ENCODE peak calls at places on chromosomes 16 and 17, in five cellular contexts. E is endothelial cell of umbilical vein, N is mammary epithelial cell, H is neural progenitor cell, T is mesendoderm. J is an unnamed sample.

GRCh38 chr16:70804729-70805169 is 3.8 kb upstream of the VAC14 start:
- DNase-seq in H (no peak), N (no peak), E (no peak), T (no peak), J (no peak)

GRCh38 chr17:75844530-75845057 is 390 bp upstream of the UNC13D start:
- DNase-seq in E (no peak), T (peak), H (no peak), N (peak), J (peak)

GRCh38 chr17:64984776-64985521 is 65.7 kb upstream of the LRRC37A3 start:
- DNase-seq in H (no peak), E (peak), N (peak), T (no peak), J (no peak)

GRCh38 chr17:77323413-77324171 is 182.8 kb downstream of the SEC14L1 start:
- DNase-seq in T (no peak), E (no peak), H (no peak), N (no peak), J (peak)

GRCh38 chr16:89101303-89102034 is 7.8 kb downstream of the ACSF3 start:
- DNase-seq in N (no peak), E (no peak), H (no peak), T (no peak), J (no peak)

GRCh38 chr16:89094252-89094901 is 725 bp downstream of the ACSF3 start:
- DNase-seq in T (peak), H (peak), N (peak), E (peak), J (peak)

GRCh38 chr16:88651276-88651988 is 579 bp upstream of the CYBA start:
- DNase-seq in N (no peak), E (no peak), H (peak), T (peak), J (peak)

GRCh38 chr17:68580236-68580903 is 20.8 kb downstream of the FAM20A start:
- DNase-seq in H (no peak), E (no peak), N (no peak), T (no peak), J (no peak)

GRCh38 chr17:1711804-1712203 is 1.6 kb upstream of the TLCD2 start:
- DNase-seq in T (no peak), H (no peak), N (no peak), E (no peak), J (no peak)

GRCh38 chr16:15897834-15898254 is 9.4 kb upstream of the CEP20 start:
- DNase-seq in N (peak), E (no peak), T (no peak), H (no peak), J (no peak)

GRCh38 chr17:1422907-1423306 is 22.9 kb upstream of the YWHAE start:
- DNase-seq in H (no peak), T (peak), E (peak), N (peak), J (no peak)

GRCh38 chr17:70137451-70138230 is 31.7 kb upstream of the KCNJ2 start:
- DNase-seq in E (peak), T (peak), N (peak), H (no peak), J (peak)

GRCh38 chr17:42067371-42068180 is 17.2 kb upstream of the C17orf113 start:
- DNase-seq in N (no peak), E (peak), T (peak), H (peak), J (peak)

GRCh38 chr17:3834811-3835210 is 11.2 kb downstream of the NCBP3 start:
- DNase-seq in T (no peak), H (no peak), N (no peak), E (no peak), J (no peak)

GRCh38 chr17:59381716-59382570 is 50.5 kb downstream of the YPEL2 start:
- DNase-seq in E (peak), N (no peak), T (no peak), H (no peak), J (peak)

GRCh38 chr17:909642-910323 is 69.8 kb downstream of the NXN start:
- DNase-seq in T (no peak), E (no peak), H (no peak), N (no peak), J (no peak)

GRCh38 chr17:74514632-74515035 is 16.6 kb downstream of the CD300LB start:
- DNase-seq in N (no peak), E (no peak), T (no peak), H (no peak), J (no peak)

GRCh38 chr16:9050102-9050830 is 41.2 kb upstream of the HAPSTR1 start:
- DNase-seq in E (no peak), T (peak), N (no peak), H (peak), J (no peak)

GRCh38 chr16:81378049-81378448 is 63.3 kb downstream of the GAN start:
- DNase-seq in H (no peak), E (no peak), T (no peak), N (no peak), J (no peak)

GRCh38 chr17:12990041-12990808 is 27.6 kb downstream of the ELAC2 start:
- DNase-seq in N (no peak), T (peak), H (no peak), E (no peak), J (no peak)

GRCh38 chr16:2496223-2497115 is 17.3 kb upstream of the ATP6V0C start:
- DNase-seq in N (no peak), E (no peak), T (no peak), H (no peak), J (no peak)
- H3K4me3 ChIP-seq in N (no peak), E (no peak), T (no peak), H (no peak), J (no peak)

DNA sequence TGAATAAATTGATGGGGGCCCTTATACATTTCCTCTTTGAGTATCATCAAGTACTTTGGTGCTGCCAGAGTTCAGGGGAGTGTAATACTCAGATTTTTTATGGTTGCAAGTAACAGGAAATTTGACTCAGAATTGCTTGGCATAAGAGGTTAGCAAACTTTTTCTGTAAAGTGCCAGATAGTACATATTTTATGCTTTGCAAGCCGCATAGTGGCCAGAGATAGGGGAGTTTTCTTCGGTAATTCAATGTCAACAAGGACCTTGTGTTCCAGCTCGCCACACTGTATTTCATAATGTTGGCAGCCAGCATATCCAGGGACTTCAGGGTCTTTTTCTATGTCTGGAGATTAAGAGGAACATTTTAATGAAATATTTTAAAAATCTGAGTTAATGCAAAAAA is 51.0 kb upstream of the MARCHF10 start:
- DNase-seq in H (no peak), N (no peak), E (peak), T (no peak), J (no peak)
- H3K9ac ChIP-seq in H (no peak), N (no peak), E (no peak), T (no peak), J (no peak)

GRCh38 chr17:44083250-44083849 is 12.8 kb downstream of the G6PC3 start:
- DNase-seq in H (no peak), T (peak), E (peak), N (peak), J (no peak)

GRCh38 chr17:44082206-44082605 is 11.7 kb downstream of the G6PC3 start:
- DNase-seq in N (no peak), T (no peak), E (no peak), H (no peak), J (no peak)

GRCh38 chr17:44084131-44084538 is 13.6 kb downstream of the G6PC3 start:
- DNase-seq in E (no peak), H (peak), T (peak), N (no peak), J (peak)

GRCh38 chr17:44079877-44080821 is 9.6 kb downstream of the G6PC3 start:
- DNase-seq in H (no peak), T (no peak), E (no peak), N (no peak), J (no peak)

DNA sequence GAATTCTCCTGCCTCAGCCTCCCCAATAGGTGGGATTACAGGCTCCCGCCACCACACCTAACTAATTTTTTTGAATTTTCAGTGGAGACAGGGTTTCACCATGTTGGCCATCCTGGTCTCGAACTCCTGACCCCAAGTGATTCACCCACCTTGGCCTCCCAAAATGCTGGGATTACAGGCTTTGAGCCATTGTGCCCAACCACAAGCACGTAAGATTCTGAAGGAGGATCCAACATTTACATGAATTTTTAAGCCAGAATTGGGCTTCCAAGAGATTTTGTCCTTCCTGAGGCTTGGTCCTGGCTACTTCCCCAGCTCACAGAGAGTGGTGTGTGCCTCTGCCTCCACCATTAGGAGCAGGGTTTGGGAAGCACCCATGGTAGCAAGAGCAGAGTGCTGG is 11.1 kb downstream of the G6PC3 start:
- DNase-seq in H (no peak), E (no peak), T (no peak), N (no peak), J (no peak)
- H3K4me3 ChIP-seq in H (no peak), E (no peak), T (no peak), N (no peak), J (no peak)

GRCh38 chr17:61571624-61572023 is 19.4 kb downstream of the NACA2 start:
- DNase-seq in T (no peak), H (no peak), E (no peak), N (no peak), J (no peak)

GRCh38 chr17:61575983-61576382 is 15.0 kb downstream of the NACA2 start:
- DNase-seq in N (no peak), T (no peak), E (no peak), H (no peak), J (no peak)

GRCh38 chr17:61578645-61579044 is 12.4 kb downstream of the NACA2 start:
- DNase-seq in T (no peak), H (no peak), E (no peak), N (no peak), J (no peak)

GRCh38 chr17:61574542-61575351 is 16.3 kb downstream of the NACA2 start:
- DNase-seq in E (peak), T (peak), N (peak), H (peak), J (peak)

DNA sequence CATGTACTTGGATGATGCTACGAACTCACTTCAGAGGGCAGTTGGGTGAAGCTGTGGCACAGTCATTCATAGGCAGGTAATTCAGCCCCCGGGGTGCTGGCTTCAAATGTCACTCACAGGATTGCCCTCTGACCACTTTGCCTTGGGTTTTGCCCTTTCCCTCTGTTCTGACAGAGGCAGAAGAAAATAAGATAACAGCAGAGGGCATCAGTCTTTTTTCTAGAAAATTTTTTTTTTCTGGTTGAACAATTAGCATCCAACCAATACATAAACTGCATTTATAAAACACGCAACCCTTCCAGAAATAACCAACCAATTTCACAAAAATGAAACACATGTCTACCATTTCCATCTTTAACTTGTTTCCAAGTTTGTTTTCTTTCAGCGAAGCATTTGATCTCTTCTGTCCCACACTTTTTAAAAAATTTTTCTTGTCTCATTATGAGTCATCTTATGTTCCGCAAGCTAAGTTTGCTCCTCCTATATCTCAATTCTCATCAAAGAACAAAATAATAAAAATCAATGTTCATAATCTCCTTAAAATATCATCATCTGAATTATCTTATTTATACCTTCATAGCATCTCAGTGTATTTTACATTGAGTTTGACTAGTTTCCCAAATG is 15.6 kb downstream of the NACA2 start:
- DNase-seq in T (no peak), H (no peak), E (no peak), N (no peak), J (no peak)
- H3K9ac ChIP-seq in T (no peak), H (no peak), E (no peak), N (no peak), J (no peak)

DNA sequence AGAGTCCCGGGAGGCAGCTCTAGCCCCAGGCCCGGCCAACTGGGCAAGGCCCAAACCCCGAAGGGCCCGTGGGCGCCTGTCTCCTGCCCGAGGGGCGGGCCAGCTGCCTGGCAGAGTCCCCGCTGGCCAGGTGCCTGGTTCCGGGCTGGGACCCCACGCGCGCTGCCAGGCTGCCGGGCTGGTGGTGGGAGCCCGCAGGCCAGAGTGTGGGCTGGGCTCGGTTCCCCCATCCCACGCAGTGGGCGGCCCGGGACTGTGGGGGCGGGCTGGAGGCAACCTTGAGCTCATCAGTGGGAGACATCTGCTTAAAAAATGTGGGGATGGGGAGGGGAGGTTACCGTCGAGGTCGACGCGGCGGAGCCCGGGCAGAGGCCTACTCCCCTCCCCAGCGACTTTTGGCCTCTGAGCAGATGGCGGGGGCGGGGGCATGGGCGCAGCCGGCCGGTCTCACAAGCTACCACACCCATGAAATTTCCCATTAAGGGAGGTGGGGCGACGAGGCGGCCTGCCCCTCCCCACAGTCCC is 176.4 kb upstream of the GSE1 start:
- DNase-seq in H (peak), T (peak), N (no peak), E (no peak), J (peak)
- H3K4me3 ChIP-seq in H (no peak), T (no peak), N (no peak), E (no peak), J (no peak)

J was measured in colonic mucosa.